ENCODE peak calls at places on chromosomes 2 and 18, in ten cellular contexts. V is CD4-positive, CD25-positive, alpha-beta regulatory T cell; Q is B cell; S is activated CD4-positive, alpha-beta T cell treated with anti-CD3 and anti-CD28 coated beads for 4 hours; R is HEK293T; K is ELF-1; G is NCI-H1417; F is mesothelial cell of epicardium; Y is esophagus muscularis mucosa; C is stimulated activated CD4-positive, alpha-beta T cell treated with anti-CD3 and anti-CD28 coated beads, Interleukin-15, amount 100 ng/mL, for 48 hours. Z is an unnamed sample.

GRCh38 chr18:36075862-36076587 is 8.7 kb upstream of the RPRD1A start:
- DNase-seq in V (no peak), Q (peak), S (no peak), R (no peak), K (peak), G (no peak), F (no peak), Y (no peak), C (no peak), Z (peak)

GRCh38 chr2:157428500-157429175 is 15.3 kb downstream of the CYTIP start:
- DNase-seq in V (no peak), Q (no peak), S (no peak), R (no peak), K (no peak), G (no peak), F (no peak), Y (no peak), C (no peak), Z (no peak)

GRCh38 chr2:47079515-47080412 is 75.3 kb downstream of the STPG4 start:
- DNase-seq in V (no peak), Q (no peak), S (no peak), R (no peak), K (no peak), G (no peak), F (no peak), Y (no peak), C (no peak), Z (no peak)

GRCh38 chr2:60536716-60537115 is 16.7 kb downstream of the BCL11A start:
- DNase-seq in V (no peak), Q (no peak), S (no peak), R (no peak), K (no peak), G (no peak), F (no peak), Y (no peak), C (no peak), Z (no peak)

GRCh38 chr2:151730242-151730975 is 3.9 kb downstream of the NEB start:
- DNase-seq in V (no peak), Q (peak), S (no peak), R (no peak), K (peak), G (no peak), F (no peak), Y (no peak), C (no peak), Z (peak)

GRCh38 chr2:239526666-239527415 is 126.0 kb upstream of the HDAC4 start:
- DNase-seq in V (no peak), Q (no peak), S (no peak), R (no peak), K (no peak), G (no peak), F (no peak), Y (no peak), C (no peak), Z (no peak)

GRCh38 chr18:25599443-25599842 is 247.5 kb upstream of the ZNF521 start:
- DNase-seq in V (no peak), Q (no peak), S (no peak), R (no peak), K (no peak), G (no peak), F (no peak), Y (no peak), C (no peak), Z (no peak)

GRCh38 chr2:231568785-231569435 is 23.8 kb upstream of the TEX44 start:
- DNase-seq in V (no peak), Q (no peak), S (no peak), R (no peak), K (no peak), G (peak), F (no peak), Y (no peak), C (no peak), Z (no peak)

GRCh38 chr2:20635698-20636584 is 15.0 kb downstream of the HS1BP3 start:
- DNase-seq in V (no peak), Q (peak), S (peak), R (peak), K (peak), G (peak), F (peak), Y (peak), C (peak), Z (peak)

GRCh38 chr18:50727721-50728470 is 91.9 kb downstream of the MRO start:
- DNase-seq in V (no peak), Q (no peak), S (no peak), R (no peak), K (no peak), G (no peak), F (no peak), Y (no peak), C (no peak), Z (no peak)

GRCh38 chr2:32947484-32948143 is 861 bp downstream of the LTBP1 start:
- DNase-seq in V (no peak), Q (peak), S (no peak), R (peak), K (peak), G (peak), F (peak), Y (peak), C (no peak), Z (peak)

GRCh38 chr2:230694241-230694640 is 18.4 kb upstream of the CAB39 start:
- DNase-seq in V (no peak), Q (no peak), S (no peak), R (no peak), K (no peak), G (no peak), F (no peak), Y (no peak), C (no peak), Z (peak)

Z was measured in mammary epithelial cell.